ENCODE peak calls at places on chromosome X, in five cellular contexts. Y, O, C, L and A are unnamed samples.

GRCh38 chrX:150035531-150035930 is 97.2 kb upstream of the EOLA2 start:
- DNase-seq in Y (no peak), O (no peak), C (no peak), L (no peak), A (no peak)

GRCh38 chrX:40086569-40087335 is 11.0 kb downstream of the BCOR start:
- DNase-seq in Y (no peak), O (no peak), C (no peak), L (no peak), A (no peak)

GRCh38 chrX:11059923-11060322 is 51.2 kb upstream of the HCCS start:
- DNase-seq in Y (no peak), O (no peak), C (no peak), L (no peak), A (no peak)

GRCh38 chrX:78573630-78574029 is 85.5 kb downstream of the RTL3 start:
- DNase-seq in Y (no peak), O (no peak), C (no peak), L (no peak), A (no peak)

GRCh38 chrX:39982927-39983326 is 114.8 kb downstream of the BCOR start:
- DNase-seq in Y (no peak), O (no peak), C (no peak), L (no peak), A (no peak)

GRCh38 chrX:70168238-70169188 is 8.8 kb upstream of the DGAT2L6 start:
- DNase-seq in Y (peak), O (peak), C (no peak), L (no peak), A (no peak)

GRCh38 chrX:79524642-79525041 is 157.5 kb upstream of the ITM2A start:
- DNase-seq in Y (no peak), O (peak), C (no peak), L (no peak), A (no peak)

GRCh38 chrX:98331407-98331806 is 1447.7 kb downstream of the RPA4 start:
- DNase-seq in Y (no peak), O (no peak), C (no peak), L (no peak), A (no peak)

GRCh38 chrX:129823115-129823514 is 20.6 kb downstream of the ZDHHC9 start:
- DNase-seq in Y (no peak), O (peak), C (no peak), L (peak), A (peak)

GRCh38 chrX:47030339-47030738 is 47.9 kb upstream of the RGN start:
- DNase-seq in Y (peak), O (peak), C (no peak), L (peak), A (no peak)

GRCh38 chrX:45300638-45301037 is 100.0 kb upstream of the DIPK2B start:
- DNase-seq in Y (no peak), O (no peak), C (no peak), L (no peak), A (no peak)

GRCh38 chrX:50613846-50614245 is 143.2 kb upstream of the DGKK start:
- DNase-seq in Y (no peak), O (no peak), C (no peak), L (no peak), A (no peak)

GRCh38 chrX:123736333-123736921 is 3.6 kb upstream of the THOC2 start:
- DNase-seq in Y (no peak), O (no peak), C (no peak), L (peak), A (no peak)

GRCh38 chrX:102976793-102977495 is 39.9 kb downstream of the RAB40AL start:
- DNase-seq in Y (peak), O (no peak), C (no peak), L (no peak), A (no peak)

GRCh38 chrX:138519296-138519695 is 192.2 kb downstream of the FGF13 start:
- DNase-seq in Y (no peak), O (peak), C (no peak), L (no peak), A (no peak)

GRCh38 chrX:129360175-129360574 is 163.1 kb downstream of the SMARCA1 start:
- DNase-seq in Y (peak), O (peak), C (no peak), L (peak), A (peak)

GRCh38 chrX:14801136-14801535 is 71.7 kb downstream of the FANCB start:
- DNase-seq in Y (no peak), O (no peak), C (no peak), L (no peak), A (no peak)

GRCh38 chrX:46796574-46797191 is 37.8 kb upstream of the SLC9A7 start:
- DNase-seq in Y (peak), O (peak), C (peak), L (peak), A (peak)

GRCh38 chrX:100980608-100981497 is 11.3 kb downstream of the ARL13A start:
- DNase-seq in Y (peak), O (no peak), C (no peak), L (no peak), A (peak)

GRCh38 chrX:94854251-94854650 is 1180.2 kb downstream of the FAM133A start:
- DNase-seq in Y (no peak), O (no peak), C (no peak), L (no peak), A (no peak)

GRCh38 chrX:22109442-22109841 is 77.3 kb downstream of the PHEX start:
- DNase-seq in Y (no peak), O (peak), C (no peak), L (no peak), A (no peak)

GRCh38 chrX:111492085-111492484 is 19.4 kb upstream of the SERTM2 start:
- DNase-seq in Y (no peak), O (no peak), C (no peak), L (peak), A (no peak)

GRCh38 chrX:39689374-39690104 is 408.2 kb downstream of the BCOR start:
- DNase-seq in Y (no peak), O (peak), C (no peak), L (peak), A (no peak)

GRCh38 chrX:110006826-110007375 is 4.0 kb downstream of the TMEM164 start:
- DNase-seq in Y (no peak), O (no peak), C (no peak), L (no peak), A (no peak)

GRCh38 chrX:38312436-38312835 is 14.9 kb downstream of the RPGR start:
- DNase-seq in Y (peak), O (no peak), C (no peak), L (no peak), A (no peak)

GRCh38 chrX:10121787-10122186 is 35.0 kb upstream of the CLCN4 start:
- DNase-seq in Y (no peak), O (no peak), C (peak), L (no peak), A (no peak)

GRCh38 chrX:7218321-7219152 is 70.6 kb upstream of the PUDP start:
- DNase-seq in Y (no peak), O (peak), C (no peak), L (no peak), A (no peak)

GRCh38 chrX:21798677-21799219 is 40.7 kb upstream of the MBTPS2 start:
- DNase-seq in Y (peak), O (no peak), C (no peak), L (no peak), A (peak)

GRCh38 chrX:128460835-128461234 is 408.6 kb upstream of the ACTRT1 start:
- DNase-seq in Y (no peak), O (peak), C (no peak), L (peak), A (no peak)

GRCh38 chrX:104351173-104351769 is 96.5 kb upstream of the ESX1 start:
- DNase-seq in Y (peak), O (no peak), C (no peak), L (no peak), A (no peak)

GRCh38 chrX:30735839-30736238 is 82.6 kb downstream of the GK start:
- DNase-seq in Y (peak), O (peak), C (no peak), L (peak), A (peak)

GRCh38 chrX:46710425-46710824 is 48.5 kb downstream of the SLC9A7 start:
- DNase-seq in Y (no peak), O (peak), C (no peak), L (no peak), A (no peak)

GRCh38 chrX:118049713-118050112 is 66.9 kb downstream of the KLHL13 start:
- DNase-seq in Y (no peak), O (no peak), C (no peak), L (no peak), A (no peak)

GRCh38 chrX:41293269-41293668 is 40.7 kb upstream of the DDX3X start:
- DNase-seq in Y (peak), O (peak), C (no peak), L (no peak), A (no peak)

GRCh38 chrX:150649096-150649870 is 43.9 kb upstream of the MTMR1 start:
- DNase-seq in Y (no peak), O (no peak), C (no peak), L (no peak), A (no peak)

GRCh38 chrX:14095702-14096101 is 66.0 kb upstream of the GEMIN8 start:
- DNase-seq in Y (peak), O (peak), C (no peak), L (peak), A (peak)

GRCh38 chrX:136268051-136269048 is 17.1 kb upstream of the MAP7D3 start:
- DNase-seq in Y (peak), O (peak), C (no peak), L (peak), A (no peak)

GRCh38 chrX:48468693-48469691 is 1.1 kb downstream of the SLC38A5 start:
- DNase-seq in Y (no peak), O (peak), C (peak), L (no peak), A (no peak)

GRCh38 chrX:70998402-70999027 is 67.6 kb upstream of the SLC7A3 start:
- DNase-seq in Y (no peak), O (peak), C (no peak), L (no peak), A (no peak)

DNA sequence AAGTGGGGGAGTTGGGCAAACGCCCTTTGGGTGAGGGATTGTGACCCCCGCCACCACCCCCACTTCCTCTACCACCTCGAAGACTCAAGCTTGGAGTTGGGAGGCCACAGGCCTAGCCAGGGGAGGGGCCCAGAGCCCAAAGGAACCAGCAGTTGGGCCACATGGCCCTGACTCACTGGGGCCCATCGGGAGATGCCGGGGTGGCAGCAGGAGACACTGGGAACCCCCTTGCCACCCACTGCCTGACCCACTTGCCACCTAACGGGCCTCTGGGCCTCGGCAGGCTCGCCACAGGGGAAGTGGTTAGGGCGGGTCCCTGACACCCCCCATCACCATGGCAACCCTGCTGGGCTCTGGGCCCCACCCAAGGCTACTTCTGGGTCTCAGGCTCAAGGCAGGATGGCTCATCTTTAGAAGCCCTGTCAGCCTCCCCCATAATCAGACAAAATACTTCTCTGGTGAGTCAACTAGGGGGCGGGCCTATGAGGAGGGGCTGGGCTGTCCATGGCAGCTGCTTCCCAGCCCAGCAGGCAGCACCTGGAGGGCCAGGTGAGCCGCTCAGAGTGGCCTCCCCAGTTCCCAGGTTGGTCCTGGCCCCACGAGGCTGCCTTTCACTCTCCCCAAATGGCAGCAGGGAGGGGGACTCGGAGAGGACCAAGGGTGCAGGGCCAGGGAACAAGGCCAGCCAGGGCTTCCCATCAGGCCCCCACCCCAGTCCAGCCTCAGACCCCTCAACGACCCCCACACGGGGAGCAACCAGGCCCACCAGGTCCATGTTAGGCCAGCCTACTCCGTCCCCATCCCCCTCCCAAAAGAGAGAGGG is 5.6 kb downstream of the FLNA start:
- DNase-seq in Y (peak), O (peak), C (peak), L (no peak), A (peak)
- TF ChIP-seq POLR2AphosphoS5 in Y (peak), O (no peak), C (peak), L (peak), A (no peak)

GRCh38 chrX:153944800-153945150 is 332 bp upstream of the RENBP start:
- DNase-seq in Y (no peak), O (no peak), C (no peak), L (no peak), A (no peak)
- H3K4me3 ChIP-seq in Y (no peak), O (peak), C (no peak), L (no peak), A (peak)

GRCh38 chrX:66914082-66914481 is 275.2 kb upstream of the EDA2R start:
- DNase-seq in Y (no peak), O (peak), C (no peak), L (no peak), A (no peak)
- TF ChIP-seq POLR2AphosphoS5 in Y (no peak), O (no peak), C (no peak), L (no peak), A (no peak)

DNA sequence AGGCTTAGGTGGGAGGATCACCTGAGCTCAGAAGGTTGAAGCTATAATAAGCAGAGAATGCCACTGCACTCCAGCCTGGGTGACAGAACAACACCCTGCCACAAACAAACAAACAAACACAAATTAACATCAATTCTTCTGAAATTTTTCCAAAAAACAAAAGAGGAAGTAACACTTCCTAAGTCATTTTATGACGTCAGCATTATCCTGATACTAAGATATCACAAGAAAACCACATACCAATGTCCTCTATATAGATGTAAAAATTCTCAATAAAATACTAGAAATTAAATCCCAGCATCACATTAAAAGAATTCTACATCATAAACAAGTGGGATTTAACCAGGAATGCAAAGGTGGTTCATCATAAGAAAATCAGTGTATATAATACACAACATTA is 64.4 kb upstream of the STK26 start:
- DNase-seq in Y (no peak), O (no peak), C (no peak), L (no peak), A (no peak)
- H3K4me3 ChIP-seq in Y (no peak), O (no peak), C (no peak), L (no peak), A (no peak)

GRCh38 chrX:107674480-107675364 is 46.4 kb downstream of the PRPS1 start:
- DNase-seq in Y (no peak), O (no peak), C (peak), L (no peak), A (peak)

GRCh38 chrX:107672955-107673378 is 44.7 kb downstream of the PRPS1 start:
- DNase-seq in Y (peak), O (peak), C (peak), L (peak), A (peak)

GRCh38 chrX:107673401-107673800 is 45.1 kb downstream of the PRPS1 start:
- DNase-seq in Y (no peak), O (no peak), C (no peak), L (no peak), A (no peak)

GRCh38 chrX:107675365-107675654 is 47.0 kb downstream of the PRPS1 start:
- DNase-seq in Y (no peak), O (no peak), C (no peak), L (no peak), A (no peak)

GRCh38 chrX:107673933-107674479 is 45.7 kb downstream of the PRPS1 start:
- DNase-seq in Y (no peak), O (peak), C (peak), L (no peak), A (peak)
- TF ChIP-seq POLR2AphosphoS5 in Y (no peak), O (no peak), C (peak), L (no peak), A (peak)

DNA sequence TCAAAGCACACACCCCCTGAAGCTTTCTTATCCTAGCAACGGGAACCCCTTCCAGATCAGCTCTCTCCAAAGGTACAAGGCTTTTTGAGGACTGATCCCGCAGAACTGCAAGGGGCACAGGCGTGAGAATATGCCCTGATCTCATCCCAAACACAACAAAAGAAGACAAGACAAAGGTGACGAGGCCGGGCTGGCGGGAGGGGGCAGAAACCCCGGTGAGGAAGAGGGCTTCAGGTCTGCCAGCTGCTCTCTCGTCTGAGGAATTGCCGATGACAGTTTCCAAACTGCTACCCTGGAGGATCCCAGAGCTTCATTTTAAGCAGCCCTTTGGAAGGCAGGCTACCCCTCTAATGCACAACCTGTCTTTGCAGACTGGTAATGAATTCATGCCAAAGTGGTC is 3.4 kb downstream of the HCFC1 start:
- DNase-seq in Y (no peak), O (no peak), C (no peak), L (no peak), A (no peak)
- H3K4me3 ChIP-seq in Y (no peak), O (peak), C (no peak), L (peak), A (peak)